ENCODE peak calls at places on chromosomes 13 and 19, in five cellular contexts. M, D, U, X and O are unnamed samples.

GRCh38 chr13:48945626-48946025 is 30.1 kb upstream of the FNDC3A start:
- DNase-seq in X (no peak), U (no peak), D (no peak), M (no peak), O (no peak)

GRCh38 chr19:10104665-10105221 is 1.4 kb upstream of the PPAN start:
- DNase-seq in X (peak), U (no peak), M (no peak), D (peak), O (no peak)

GRCh38 chr13:49499889-49500660 is 4.3 kb downstream of the PHF11 start:
- DNase-seq in X (no peak), U (peak), D (no peak), M (no peak), O (no peak)

GRCh38 chr19:928471-929259 is 2.8 kb downstream of the ARID3A start:
- DNase-seq in D (no peak), U (no peak), X (no peak), M (no peak), O (peak)

GRCh38 chr13:101383595-101383994 is 32.7 kb downstream of the NALCN start:
- DNase-seq in D (no peak), M (no peak), U (no peak), X (no peak), O (no peak)

GRCh38 chr19:55473201-55473600 is 3.2 kb upstream of the ZNF628 start:
- DNase-seq in D (no peak), X (no peak), M (no peak), U (no peak), O (no peak)

GRCh38 chr13:50123002-50123401 is 107.8 kb downstream of the KCNRG start:
- DNase-seq in U (no peak), X (no peak), D (no peak), M (no peak), O (no peak)

GRCh38 chr13:110396913-110397379 is 89.9 kb downstream of the COL4A2 start:
- DNase-seq in M (peak), U (peak), X (no peak), D (no peak), O (peak)

GRCh38 chr19:48962029-48962848 is 2.9 kb upstream of the FTL start:
- DNase-seq in D (no peak), U (no peak), M (peak), X (peak), O (peak)

GRCh38 chr13:41505209-41505835 is 48.0 kb downstream of the RGCC start:
- DNase-seq in M (no peak), U (peak), X (no peak), D (no peak), O (no peak)